ENCODE peak calls at places on chromosomes 13 and 19, in seven cellular contexts. V is aorta, Y is fibroblast of lung, F is neuronal stem cell, A is thoracic aorta, B is psoas muscle, G is suprapubic skin. C is an unnamed sample. For H3K9me3, the result is how much of the 10 kb centered on the place peaks cover.

GRCh38 chr19:38361633-38362075 is 12.7 kb upstream of the PSMD8 start:
- DNase-seq in V (peak), Y (peak), F (peak), A (no peak), B (peak), G (peak), C (peak)

GRCh38 chr13:101935828-101936227 is 466.0 kb downstream of the FGF14 start:
- DNase-seq in V (no peak), Y (no peak), F (no peak), A (no peak), B (no peak), G (no peak), C (no peak)

GRCh38 chr13:50509771-50510441 is 333.6 kb downstream of the DLEU7 start:
- DNase-seq in V (no peak), Y (peak), F (no peak), A (no peak), B (no peak), G (no peak), C (no peak)

GRCh38 chr19:14467816-14468215 is 7.3 kb downstream of the PTGER1 start:
- DNase-seq in V (no peak), Y (no peak), F (no peak), A (no peak), B (no peak), G (no peak), C (no peak)

GRCh38 chr13:24651718-24652345 is 28.4 kb upstream of the ATP12A start:
- DNase-seq in V (no peak), Y (no peak), F (no peak), A (no peak), B (no peak), G (no peak), C (no peak)

GRCh38 chr13:111319998-111320911 is at the start of gene TEX29:
- DNase-seq in V (no peak), Y (no peak), F (no peak), A (no peak), B (no peak), G (no peak), C (no peak)

GRCh38 chr13:24618219-24618955 is 61.8 kb upstream of the ATP12A start:
- DNase-seq in V (no peak), Y (peak), F (no peak), A (no peak), B (no peak), G (no peak), C (no peak)

GRCh38 chr19:40621966-40622772 is 21.0 kb downstream of the LTBP4 start:
- DNase-seq in V (no peak), Y (no peak), F (no peak), A (no peak), B (no peak), G (no peak), C (no peak)

GRCh38 chr13:36530861-36531590 is 98.7 kb downstream of the CCNA1 start:
- DNase-seq in V (no peak), Y (no peak), F (no peak), A (no peak), B (no peak), G (no peak), C (no peak)

GRCh38 chr19:55088543-55089265 is 13.0 kb downstream of the EPS8L1 start:
- DNase-seq in V (no peak), Y (peak), F (peak), A (peak), B (peak), G (no peak), C (peak)

GRCh38 chr13:95743192-95743591 is 66.3 kb downstream of the DNAJC3 start:
- DNase-seq in V (no peak), Y (no peak), F (no peak), A (no peak), B (no peak), G (no peak), C (no peak)

GRCh38 chr13:110347535-110348308 is 40.6 kb downstream of the COL4A2 start:
- DNase-seq in V (peak), Y (peak), F (no peak), A (peak), B (peak), G (no peak), C (peak)

GRCh38 chr13:97161832-97162231 is 60.3 kb upstream of the MBNL2 start:
- DNase-seq in V (no peak), Y (no peak), F (no peak), A (no peak), B (no peak), G (no peak), C (no peak)

GRCh38 chr13:20901668-20902437 is 693 bp downstream of the XPO4 start:
- DNase-seq in V (no peak), Y (peak), F (no peak), A (no peak), B (peak), G (no peak), C (peak)

GRCh38 chr13:50309872-50310594 is 294.8 kb downstream of the KCNRG start:
- DNase-seq in V (no peak), Y (peak), F (no peak), A (no peak), B (no peak), G (no peak), C (no peak)

GRCh38 chr13:20882206-20882605 is 20.3 kb downstream of the XPO4 start:
- DNase-seq in V (no peak), Y (peak), F (no peak), A (no peak), B (no peak), G (no peak), C (no peak)

GRCh38 chr19:33208904-33209843 is 15.0 kb downstream of the LRP3 start:
- DNase-seq in V (no peak), Y (no peak), F (no peak), A (no peak), B (peak), G (no peak), C (no peak)

GRCh38 chr13:42396901-42397670 is 125.1 kb downstream of the AKAP11 start:
- DNase-seq in V (no peak), Y (peak), F (no peak), A (no peak), B (no peak), G (no peak), C (no peak)

GRCh38 chr13:21060827-21061076 is 634 bp downstream of the LATS2 start:
- DNase-seq in V (peak), Y (no peak), F (no peak), A (no peak), B (peak), G (no peak), C (peak)

GRCh38 chr13:33537691-33538090 is 252.1 kb upstream of the STARD13 start:
- DNase-seq in V (no peak), Y (no peak), F (no peak), A (no peak), B (no peak), G (no peak), C (no peak)

GRCh38 chr19:52981329-52981728 is 18.6 kb upstream of the ZNF816 start:
- DNase-seq in V (no peak), Y (no peak), F (no peak), A (no peak), B (no peak), G (no peak), C (no peak)

GRCh38 chr13:20566424-20566916 is 487 bp upstream of the IFT88 start:
- DNase-seq in V (no peak), Y (peak), F (no peak), A (peak), B (no peak), G (no peak), C (no peak)

GRCh38 chr19:35429698-35430097 is 18.4 kb upstream of the FFAR2 start:
- DNase-seq in V (no peak), Y (no peak), F (no peak), A (no peak), B (no peak), G (no peak), C (no peak)

GRCh38 chr19:16143399-16144215 is at the start of gene HSH2D:
- DNase-seq in V (peak), Y (no peak), F (no peak), A (no peak), B (peak), G (no peak), C (peak)

GRCh38 chr13:48066310-48066989 is 28.5 kb downstream of the MED4 start:
- DNase-seq in V (no peak), Y (peak), F (no peak), A (no peak), B (no peak), G (no peak), C (no peak)

GRCh38 chr13:40130871-40131636 is 475.6 kb downstream of the COG6 start:
- DNase-seq in V (no peak), Y (peak), F (no peak), A (no peak), B (no peak), G (no peak), C (no peak)

GRCh38 chr13:111390522-111391270 is 70.3 kb downstream of the TEX29 start:
- DNase-seq in V (no peak), Y (no peak), F (no peak), A (no peak), B (no peak), G (no peak), C (no peak)

GRCh38 chr19:17957149-17957849 is 9.6 kb upstream of the KCNN1 start:
- DNase-seq in V (no peak), Y (no peak), F (no peak), A (no peak), B (no peak), G (no peak), C (no peak)

GRCh38 chr13:46389457-46389856 is 2.4 kb upstream of the RUBCNL start:
- DNase-seq in V (no peak), Y (no peak), F (no peak), A (no peak), B (no peak), G (no peak), C (no peak)

GRCh38 chr13:48437381-48437780 is 24.5 kb upstream of the LPAR6 start:
- DNase-seq in V (peak), Y (peak), F (no peak), A (no peak), B (peak), G (no peak), C (peak)

GRCh38 chr19:33221641-33222040 is 4.0 kb downstream of the SLC7A10 start:
- DNase-seq in V (no peak), Y (peak), F (no peak), A (no peak), B (no peak), G (no peak), C (no peak)

GRCh38 chr19:17245535-17245984 is at the start of gene NR2F6:
- DNase-seq in V (no peak), Y (no peak), F (no peak), A (no peak), B (no peak), G (no peak), C (no peak)

GRCh38 chr13:40503026-40503425 is 163.4 kb downstream of the FOXO1 start:
- DNase-seq in V (no peak), Y (peak), F (no peak), A (no peak), B (no peak), G (no peak), C (no peak)

GRCh38 chr13:113886561-113887112 is 22.8 kb upstream of the GAS6 start:
- DNase-seq in V (no peak), Y (no peak), F (no peak), A (no peak), B (no peak), G (no peak), C (no peak)

GRCh38 chr19:46150606-46151005 is 2.6 kb downstream of the IGFL2 start:
- DNase-seq in V (no peak), Y (no peak), F (no peak), A (no peak), B (no peak), G (no peak), C (no peak)

GRCh38 chr13:113539176-113539575 is 45.4 kb upstream of the TFDP1 start:
- DNase-seq in V (no peak), Y (no peak), F (no peak), A (no peak), B (no peak), G (peak), C (no peak)

GRCh38 chr13:111484129-111484925 is 163.9 kb downstream of the TEX29 start:
- DNase-seq in V (no peak), Y (no peak), F (no peak), A (no peak), B (no peak), G (peak), C (no peak)

GRCh38 chr13:98977568-98978270 is at the start of gene DOCK9:
- DNase-seq in V (peak), Y (peak), F (peak), A (no peak), B (peak), G (no peak), C (peak)
- H3K4me3 ChIP-seq in V (peak), Y (peak), F (no peak), A (peak), B (peak), G (peak), C (peak)

DNA sequence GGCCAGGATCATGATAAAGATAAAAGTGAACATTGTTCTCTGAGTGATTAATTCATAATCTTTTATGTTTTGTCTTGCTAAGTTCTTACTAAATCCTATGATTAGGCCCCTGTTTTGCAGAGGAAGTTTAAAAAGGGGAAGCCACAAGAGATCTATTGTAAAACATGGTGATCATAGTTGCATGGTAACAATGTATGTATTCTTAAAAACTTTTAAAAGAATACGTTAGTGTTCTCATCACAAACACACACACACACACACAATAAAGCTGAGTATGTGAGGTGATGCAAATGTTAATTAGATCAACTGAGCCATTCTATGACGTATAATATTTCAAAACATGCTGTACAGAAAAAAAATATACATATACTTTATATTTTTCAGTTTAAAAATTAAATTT is 51.2 kb downstream of the MBD3L2B start:
- DNase-seq in V (no peak), Y (no peak), F (no peak), A (no peak), B (no peak), G (no peak), C (no peak)
- H3K9me3 ChIP-seq in V (under half), Y (under half), F (under half), A (under half), B (under half), G (under half), C (under half)

GRCh38 chr13:51806571-51806970 is 2.6 kb upstream of the DHRS12 start:
- DNase-seq in V (no peak), Y (peak), F (no peak), A (no peak), B (no peak), G (no peak), C (no peak)
- H3K4me3 ChIP-seq in V (no peak), Y (no peak), F (no peak), A (no peak), B (no peak), G (no peak), C (no peak)

GRCh38 chr19:4600893-4601292 is 38.4 kb upstream of the TNFAIP8L1 start:
- DNase-seq in V (no peak), Y (no peak), F (no peak), A (no peak), B (no peak), G (no peak), C (no peak)

GRCh38 chr19:4604912-4605311 is 34.4 kb upstream of the TNFAIP8L1 start:
- DNase-seq in V (no peak), Y (no peak), F (no peak), A (no peak), B (no peak), G (no peak), C (no peak)

GRCh38 chr19:4602173-4602788 is 37.0 kb upstream of the TNFAIP8L1 start:
- DNase-seq in V (no peak), Y (no peak), F (no peak), A (no peak), B (no peak), G (no peak), C (no peak)

GRCh38 chr19:4600082-4600481 is 39.2 kb upstream of the TNFAIP8L1 start:
- DNase-seq in V (no peak), Y (no peak), F (no peak), A (no peak), B (no peak), G (no peak), C (no peak)

GRCh38 chr19:4602915-4603314 is 36.4 kb upstream of the TNFAIP8L1 start:
- DNase-seq in V (no peak), Y (no peak), F (no peak), A (no peak), B (no peak), G (no peak), C (no peak)
- H3K9me3 ChIP-seq in V (under half), Y (under half), F (under half), A (under half), B (under half), G (under half), C (under half)

GRCh38 chr19:12938054-12938535 is 314 bp upstream of the CALR start:
- DNase-seq in V (peak), Y (peak), F (peak), A (peak), B (peak), G (peak), C (peak)
- H3K4me3 ChIP-seq in V (peak), Y (peak), F (peak), A (peak), B (peak), G (peak), C (peak)

GRCh38 chr19:57398868-57399267 is 9.2 kb downstream of the ZNF548 start:
- DNase-seq in V (no peak), Y (no peak), F (no peak), A (no peak), B (no peak), G (no peak), C (no peak)
- H3K9me3 ChIP-seq in V (under half), Y (under half), F (half or more), A (half or more), B (under half), G (under half), C (half or more)

GRCh38 chr19:11505032-11505503 is 571 bp downstream of the ZNF653 start:
- DNase-seq in V (peak), Y (peak), F (peak), A (peak), B (peak), G (peak), C (peak)
- H3K4me3 ChIP-seq in V (peak), Y (peak), F (peak), A (peak), B (peak), G (peak), C (peak)

DNA sequence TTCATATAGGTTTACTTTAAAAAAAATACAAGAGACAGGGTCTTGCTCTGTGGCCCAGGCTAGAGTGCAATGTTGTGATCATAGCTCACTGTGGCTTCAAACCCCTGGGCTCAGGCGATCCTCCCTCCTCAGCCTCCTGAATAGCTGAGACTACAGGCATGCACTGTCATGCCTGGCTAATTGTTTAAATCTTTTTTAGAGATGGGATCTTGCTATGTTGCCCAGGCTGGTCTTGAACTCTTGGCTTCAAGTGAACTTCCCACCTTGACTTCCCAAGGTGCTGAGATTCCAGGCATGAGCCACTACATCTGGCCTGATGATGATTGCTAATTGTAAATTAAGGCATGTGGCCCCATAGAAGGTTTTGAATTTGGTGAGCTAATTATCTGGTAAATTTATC is 35.4 kb upstream of the ADGRE1 start:
- DNase-seq in V (no peak), Y (no peak), F (no peak), A (no peak), B (no peak), G (no peak), C (no peak)
- H3K9me3 ChIP-seq in V (under half), Y (under half), F (under half), A (under half), B (under half), G (under half), C (under half)

DNA sequence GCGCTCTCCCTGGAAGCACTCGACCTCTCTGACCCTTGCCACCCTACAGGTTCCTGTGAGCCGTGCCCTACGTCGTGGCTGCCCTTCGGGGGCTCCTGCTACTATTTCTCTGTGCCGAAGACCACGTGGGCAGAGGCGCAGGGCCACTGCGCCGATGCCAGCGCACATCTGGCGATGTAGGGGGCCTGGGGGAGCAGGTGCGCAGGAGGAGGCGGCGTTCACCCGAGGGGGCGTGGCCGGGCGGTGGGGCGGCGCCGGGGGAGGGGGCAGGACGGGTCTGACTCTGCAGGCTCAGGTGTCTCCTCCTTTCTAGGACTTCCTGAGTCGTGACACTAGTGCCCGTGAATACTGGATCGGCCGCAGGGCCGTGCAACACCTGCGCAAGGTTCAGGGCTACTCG is 26.4 kb downstream of the CLEC4M start:
- DNase-seq in V (no peak), Y (no peak), F (no peak), A (no peak), B (no peak), G (no peak), C (no peak)
- H3K4me3 ChIP-seq in V (no peak), Y (no peak), F (peak), A (no peak), B (peak), G (no peak), C (peak)

C was measured in left ventricle myocardium inferior.